ENCODE peak calls at places on chromosomes 5 and 9, in eight cellular contexts. F, Z, K, U, O, B, X and I are unnamed samples.

GRCh38 chr9:8888592-8888991 is 1089.0 kb upstream of the DMAC1 start:
- DNase-seq in K (no peak), X (no peak), B (no peak), F (no peak), O (no peak), Z (no peak), U (no peak), I (no peak)

GRCh38 chr9:2857564-2858198 is 13.8 kb upstream of the PUM3 start:
- DNase-seq in K (peak; percentile 80), B (peak; percentile 71), U (peak; percentile 45), X (peak; percentile 65), O (peak; percentile 75), Z (peak; percentile 54), F (peak; percentile 54), I (peak; percentile 49)

GRCh38 chr5:32852535-32852934 is 141.4 kb downstream of the NPR3 start:
- DNase-seq in U (peak; percentile 64), F (no peak), O (peak; percentile 53), Z (no peak), K (no peak), X (peak; percentile 61), B (peak; percentile 15), I (no peak)

GRCh38 chr5:96256795-96257470 is 176.1 kb downstream of the PCSK1 start:
- DNase-seq in F (no peak), U (no peak), O (peak; percentile 41), K (no peak), X (no peak), B (peak; percentile 54), Z (peak; percentile 20), I (no peak)

GRCh38 chr5:69368458-69369368 is 607 bp downstream of the AK6 start:
- DNase-seq in F (no peak), Z (no peak), K (no peak), X (no peak), U (no peak), B (peak; percentile 59), O (peak; percentile 16), I (no peak)

GRCh38 chr9:131447600-131447999 is 53.7 kb downstream of the PRRC2B start:
- DNase-seq in F (peak; percentile 54), B (no peak), U (no peak), Z (no peak), X (no peak), K (no peak), O (no peak), I (no peak)

GRCh38 chr9:35728041-35728971 is 3.7 kb downstream of the TLN1 start:
- DNase-seq in O (peak; percentile 70), B (no peak), F (peak; percentile 56), U (peak; percentile 42), Z (peak; percentile 68), K (peak; percentile 30), X (peak; percentile 95), I (no peak)

GRCh38 chr5:40307920-40308319 is 371.8 kb upstream of the PTGER4 start:
- DNase-seq in X (no peak), U (no peak), B (no peak), K (no peak), Z (no peak), F (no peak), O (no peak), I (no peak)

GRCh38 chr5:2865856-2866546 is 114.5 kb upstream of the IRX2 start:
- DNase-seq in X (peak; percentile 31), O (no peak), Z (no peak), B (no peak), K (no peak), U (no peak), F (no peak), I (no peak)

GRCh38 chr9:91162311-91162710 is 199.4 kb downstream of the AUH start:
- DNase-seq in O (peak; percentile 89), K (no peak), Z (peak; percentile 68), F (no peak), B (no peak), U (no peak), X (peak; percentile 95), I (no peak)

GRCh38 chr5:71893451-71893850 is 174.4 kb downstream of the CARTPT start:
- DNase-seq in K (no peak), B (no peak), U (no peak), F (no peak), X (no peak), O (no peak), Z (no peak), I (no peak)

GRCh38 chr5:36777105-36777757 is 99.3 kb upstream of the NIPBL start:
- DNase-seq in O (peak; percentile 49), B (peak; percentile 34), K (peak; percentile 20), Z (peak; percentile 8), U (no peak), F (peak; percentile 21), X (peak; percentile 73), I (no peak)

GRCh38 chr5:385321-385720 is 57.7 kb upstream of the EXOC3 start:
- DNase-seq in K (no peak), B (no peak), X (no peak), U (no peak), F (no peak), Z (no peak), O (no peak), I (no peak)

GRCh38 chr5:16812911-16813310 is 123.2 kb downstream of the MYO10 start:
- DNase-seq in O (peak; percentile 99), F (peak; percentile 83), K (no peak), Z (peak; percentile 55), X (peak; percentile 90), B (peak; percentile 79), U (no peak), I (no peak)

GRCh38 chr5:3102531-3102930 is 351.1 kb upstream of the IRX2 start:
- DNase-seq in O (no peak), X (no peak), U (no peak), Z (no peak), B (no peak), K (no peak), F (no peak), I (no peak)

GRCh38 chr9:123064662-123065061 is 31.2 kb downstream of the GPR21 start:
- DNase-seq in F (no peak), U (no peak), B (no peak), O (no peak), X (no peak), Z (no peak), K (no peak), I (no peak)

GRCh38 chr9:13588151-13589043 is 308.9 kb upstream of the MPDZ start:
- DNase-seq in X (no peak), F (no peak), K (no peak), O (peak; percentile 21), Z (no peak), B (no peak), U (no peak), I (no peak)

GRCh38 chr9:88829276-88829675 is 162.0 kb upstream of the S1PR3 start:
- DNase-seq in O (peak; percentile 7), X (no peak), Z (peak; percentile 61), U (no peak), F (no peak), B (no peak), K (no peak), I (no peak)

GRCh38 chr9:107208121-107208520 is 75.0 kb upstream of the RAD23B start:
- DNase-seq in X (no peak), U (no peak), O (no peak), F (no peak), B (no peak), K (no peak), Z (no peak), I (no peak)

GRCh38 chr9:109781541-109782197 is 1.7 kb downstream of the PALM2AKAP2 start:
- DNase-seq in Z (no peak), F (no peak), K (no peak), O (no peak), U (no peak), X (peak; percentile 76), B (no peak), I (no peak)

GRCh38 chr5:118354806-118355205 is 633.5 kb downstream of the DTWD2 start:
- DNase-seq in X (no peak), Z (no peak), K (no peak), B (no peak), O (no peak), F (no peak), U (no peak), I (no peak)

GRCh38 chr5:75335952-75336624 is 932 bp upstream of the HMGCR start:
- DNase-seq in X (peak; percentile 95), U (no peak), K (no peak), O (peak; percentile 69), Z (peak; percentile 78), F (peak; percentile 39), B (peak; percentile 67), I (no peak)
- TF ChIP-seq CTCF in X (peak; percentile 48), U (no peak), K (peak; percentile 58), O (no peak), Z (peak; percentile 61), F (no peak), B (no peak), I (no peak)

GRCh38 chr5:11715797-11716196 is 188.4 kb downstream of the CTNND2 start:
- DNase-seq in K (no peak), F (no peak), U (no peak), Z (no peak), O (no peak), B (no peak), X (no peak), I (no peak)

GRCh38 chr5:11724947-11725346 is 179.3 kb downstream of the CTNND2 start:
- DNase-seq in X (no peak), K (no peak), Z (no peak), B (no peak), F (no peak), O (peak; percentile 19), U (no peak), I (no peak)

GRCh38 chr5:11719888-11720481 is 184.3 kb downstream of the CTNND2 start:
- DNase-seq in Z (peak; percentile 2), K (peak; percentile 71), X (no peak), F (peak; percentile 49), U (no peak), O (peak; percentile 85), B (no peak), I (no peak)
- TF ChIP-seq CTCF in Z (peak; percentile 20), K (peak; percentile 72), X (no peak), F (no peak), U (no peak), O (peak; percentile 87), B (no peak), I (no peak)

GRCh38 chr5:34895641-34896419 is 19.5 kb downstream of the RAD1 start:
- DNase-seq in X (no peak), F (no peak), O (no peak), Z (no peak), B (no peak), K (no peak), U (no peak), I (no peak)

GRCh38 chr5:34897646-34898045 is 17.7 kb downstream of the RAD1 start:
- DNase-seq in B (no peak), U (no peak), F (no peak), Z (no peak), K (no peak), O (peak; percentile 37), X (no peak), I (no peak)

GRCh38 chr5:34891981-34892380 is 23.3 kb downstream of the RAD1 start:
- DNase-seq in F (no peak), Z (no peak), X (peak; percentile 76), B (no peak), K (no peak), O (no peak), U (no peak), I (no peak)

GRCh38 chr5:34892414-34892813 is 22.9 kb downstream of the RAD1 start:
- DNase-seq in K (no peak), O (no peak), F (no peak), U (no peak), Z (no peak), X (no peak), B (no peak), I (no peak)

GRCh38 chr5:34894716-34895115 is 20.6 kb downstream of the RAD1 start:
- DNase-seq in X (no peak), F (no peak), U (no peak), K (no peak), O (no peak), B (no peak), Z (no peak), I (no peak)
- TF ChIP-seq CTCF in X (no peak), F (no peak), U (no peak), K (no peak), O (no peak), B (no peak), Z (no peak), I (no peak)

GRCh38 chr9:108535526-108535925 is 320.3 kb downstream of the ACTL7B start:
- DNase-seq in K (peak; percentile 25), F (no peak), Z (no peak), U (no peak), O (no peak), X (peak; percentile 88), B (peak; percentile 27), I (no peak)
- TF ChIP-seq CTCF in K (peak; percentile 63), F (peak; percentile 24), Z (peak; percentile 25), U (peak; percentile 30), O (peak; percentile 54), X (peak; percentile 53), B (peak; percentile 45), I (no peak)